ENCODE peak calls at places on chromosomes 1 and 21, in five cellular contexts. K is K562, D is SK-N-SH, V is GM12878, C is HCT116. T is an unnamed sample.

GRCh38 chr21:26784974-26785373 is 60.2 kb downstream of the ADAMTS1 start:
- DNase-seq in D (no peak), V (no peak), K (no peak), C (no peak), T (no peak)

GRCh38 chr1:36857761-36858160 is 176.6 kb downstream of the GRIK3 start:
- DNase-seq in K (no peak), D (peak; percentile 85), V (no peak), C (no peak), T (no peak)

GRCh38 chr1:33152685-33153432 is 29.0 kb downstream of the TRIM62 start:
- DNase-seq in D (peak; percentile 72), C (no peak), V (no peak), K (no peak), T (no peak)

GRCh38 chr1:113993072-113993471 is 13.8 kb downstream of the OLFML3 start:
- DNase-seq in V (no peak), C (no peak), K (no peak), D (no peak), T (no peak)

GRCh38 chr21:28132713-28133112 is 860.0 kb downstream of the LTN1 start:
- DNase-seq in C (no peak), K (no peak), D (no peak), V (no peak), T (no peak)

GRCh38 chr1:113812661-113813135 is 422 bp upstream of the RSBN1 start:
- DNase-seq in V (no peak), D (peak; percentile 58), C (no peak), K (peak; percentile 51), T (no peak)

GRCh38 chr1:96340688-96341087 is 380.9 kb upstream of the PTBP2 start:
- DNase-seq in V (no peak), D (no peak), C (no peak), K (no peak), T (no peak)

GRCh38 chr1:39003787-39004186 is 12.7 kb downstream of the AKIRIN1 start:
- DNase-seq in C (no peak), V (no peak), K (no peak), D (no peak), T (no peak)

GRCh38 chr1:154718566-154718965 is 110.6 kb upstream of the ADAR start:
- DNase-seq in V (no peak), C (no peak), K (no peak), D (no peak), T (no peak)

GRCh38 chr1:41407666-41408252 is 46.5 kb downstream of the FOXO6 start:
- DNase-seq in K (no peak), V (no peak), C (no peak), D (no peak), T (no peak)

GRCh38 chr21:39556176-39556575 is 56.6 kb upstream of the B3GALT5 start:
- DNase-seq in V (no peak), C (no peak), D (peak; percentile 53), K (no peak), T (no peak)

GRCh38 chr1:241972703-241973375 is 15.3 kb downstream of the BECN2 start:
- DNase-seq in V (no peak), D (peak; percentile 64), K (no peak), C (no peak), T (no peak)

GRCh38 chr1:8661185-8662110 is 156.0 kb downstream of the RERE start:
- DNase-seq in D (no peak), V (peak; percentile 72), K (no peak), C (no peak), T (peak; percentile 79)

GRCh38 chr1:233512538-233512937 is 101.4 kb upstream of the KCNK1 start:
- DNase-seq in D (no peak), K (no peak), V (no peak), C (no peak), T (no peak)

GRCh38 chr1:7550261-7550850 is 220.7 kb upstream of the VAMP3 start:
- DNase-seq in D (no peak), C (no peak), V (no peak), K (no peak), T (no peak)

GRCh38 chr1:7551442-7551841 is 219.7 kb upstream of the VAMP3 start:
- DNase-seq in V (no peak), C (no peak), K (no peak), D (no peak), T (no peak)

GRCh38 chr1:7553042-7553690 is 217.9 kb upstream of the VAMP3 start:
- DNase-seq in K (no peak), D (no peak), V (no peak), C (no peak), T (no peak)

GRCh38 chr1:7550981-7551380 is 220.1 kb upstream of the VAMP3 start:
- DNase-seq in C (no peak), D (no peak), V (no peak), K (no peak), T (no peak)

DNA sequence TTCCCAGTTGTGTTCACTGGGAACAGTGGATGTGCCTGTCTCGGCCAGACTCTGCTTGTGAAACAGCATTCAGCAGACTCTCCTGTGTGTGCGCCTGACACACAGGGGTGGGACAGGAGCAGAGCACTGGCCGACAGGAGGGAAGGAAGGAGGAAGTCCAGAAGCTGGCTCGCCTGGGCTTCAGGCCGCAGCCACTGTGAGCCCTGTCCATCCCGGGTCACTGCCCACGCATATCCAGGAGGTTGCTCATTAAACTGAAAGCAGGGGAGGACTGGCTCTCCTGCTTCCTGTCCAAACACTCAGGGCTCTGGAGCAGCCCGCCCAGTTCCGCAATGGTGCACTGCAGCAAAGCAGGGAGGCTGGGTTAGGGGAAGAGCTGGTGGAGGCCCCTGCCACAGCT is 218.7 kb upstream of the VAMP3 start:
- DNase-seq in C (no peak), V (no peak), D (no peak), K (no peak), T (no peak)
- TF ChIP-seq SIN3A in C (no peak), V (no peak), D (no peak), K (no peak), T (no peak)

GRCh38 chr1:185213086-185213485 is 56.1 kb downstream of the SWT1 start:
- DNase-seq in K (no peak), D (no peak), V (no peak), C (no peak), T (no peak)

GRCh38 chr1:185208626-185209170 is 51.7 kb downstream of the SWT1 start:
- DNase-seq in K (no peak), C (no peak), D (no peak), V (no peak), T (no peak)

GRCh38 chr1:185207980-185208602 is 51.1 kb downstream of the SWT1 start:
- DNase-seq in V (no peak), C (no peak), K (no peak), D (no peak), T (no peak)

DNA sequence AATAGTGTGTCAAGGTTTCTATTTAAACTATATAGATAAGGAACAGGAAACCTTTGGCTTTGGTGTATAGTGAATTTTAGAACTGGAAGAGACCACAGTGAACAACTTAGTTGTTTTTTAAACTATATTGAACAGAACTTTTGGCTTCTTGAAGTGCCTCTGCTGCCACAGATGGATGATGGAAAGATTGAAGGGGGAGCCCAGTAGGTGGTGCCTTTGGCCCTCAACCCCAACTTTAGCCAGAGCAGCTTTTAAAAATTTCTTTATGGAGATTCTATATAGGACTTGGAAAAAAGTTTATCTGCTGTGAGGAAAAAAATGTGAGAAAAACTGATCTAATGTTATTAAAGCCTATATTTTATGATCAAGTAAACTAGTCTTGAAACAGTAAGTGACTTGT is 50.2 kb downstream of the SWT1 start:
- DNase-seq in K (no peak), C (no peak), D (no peak), V (no peak), T (no peak)
- TF ChIP-seq SIN3A in K (no peak), C (no peak), D (no peak), V (no peak), T (no peak)

DNA sequence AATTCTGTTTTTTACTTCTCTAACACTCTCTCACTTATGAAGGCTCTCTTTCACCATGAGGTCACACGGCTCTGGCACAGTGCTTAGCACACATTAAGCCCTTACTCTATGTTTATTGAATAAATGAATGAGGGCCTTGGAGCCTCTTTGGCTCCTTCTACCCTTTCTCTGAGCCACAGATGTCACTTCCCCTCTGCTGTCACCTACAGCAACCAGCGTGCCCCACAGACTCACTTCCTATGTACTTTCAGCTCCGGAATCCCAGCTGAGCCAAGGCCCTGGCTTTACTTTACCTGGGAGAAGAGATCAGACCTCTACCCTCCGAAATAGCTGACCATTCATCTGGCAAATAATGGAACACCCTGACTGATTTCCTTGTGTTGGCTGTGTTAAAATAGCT is 53.7 kb upstream of the HMCN1 start:
- DNase-seq in V (no peak), C (no peak), K (no peak), D (no peak), T (no peak)
- TF ChIP-seq SIN3A in V (no peak), C (no peak), K (no peak), D (no peak), T (no peak)

DNA sequence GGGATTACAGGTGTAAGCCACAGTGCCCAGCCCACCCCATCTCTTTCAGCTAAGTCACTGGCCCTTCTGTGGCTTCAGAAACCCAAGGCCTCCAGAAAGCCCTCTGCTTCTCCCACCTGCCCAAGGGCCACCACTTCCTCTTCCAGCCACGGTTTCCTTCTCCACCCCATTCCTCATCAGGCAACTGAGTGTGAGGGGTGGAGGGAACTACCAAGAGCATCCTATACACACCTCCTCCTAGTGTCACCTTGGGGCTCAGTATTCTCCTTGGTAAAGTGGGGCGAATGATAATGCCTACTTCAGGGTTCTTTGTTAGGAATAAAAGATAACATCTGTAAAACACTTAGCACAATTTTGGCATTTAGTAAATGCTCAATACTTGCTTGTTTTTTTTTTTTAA is 30.0 kb downstream of the KNCN start:
- DNase-seq in K (no peak), D (no peak), V (no peak), C (no peak), T (no peak)
- TF ChIP-seq SIN3A in K (no peak), D (no peak), V (no peak), C (no peak), T (no peak)

DNA sequence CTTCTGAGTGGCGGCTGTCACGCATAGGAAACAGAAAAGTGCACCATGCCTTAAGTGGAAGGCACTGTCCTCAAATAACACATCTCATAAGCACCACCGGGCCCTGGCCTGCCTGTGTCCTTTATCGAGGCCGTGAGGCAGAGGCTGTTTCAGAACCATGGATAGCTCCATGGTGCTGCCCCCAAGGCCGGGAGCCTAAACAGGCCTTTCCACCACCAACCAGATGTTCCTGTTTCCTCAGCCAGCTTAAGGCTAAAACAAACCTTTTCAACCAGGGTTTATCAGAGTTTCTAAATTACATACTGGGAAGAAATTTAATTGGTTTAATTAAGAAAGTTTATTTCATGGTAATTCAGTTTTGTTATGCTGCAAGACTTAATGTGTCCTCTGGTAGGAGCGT is 114.4 kb downstream of the DMRTA2 start:
- DNase-seq in K (peak; percentile 72), D (peak; percentile 47), C (no peak), V (no peak), T (no peak)
- TF ChIP-seq SIN3A in K (no peak), D (no peak), C (no peak), V (no peak), T (no peak)